ENCODE peak calls at places on chromosomes 11 and 22, in six cellular contexts. One of them, this sample, is unnamed. For H3K36me3 and H3K4me1, the result is how much of the 10 kb centered on the place peaks cover.

GRCh38 chr11:2674681-2675131 is 25.1 kb downstream of the KCNQ1OT1 start:
- DNase-seq in left ventricle myocardium inferior: no peak
- DNase-seq in tibial artery: peak
- DNase-seq in PC-3: no peak
- DNase-seq in effector memory CD4-positive, alpha-beta T cell: no peak
- DNase-seq in heart right ventricle: no peak
- DNase-seq in this sample: no peak

GRCh38 chr11:46338988-46339666 is 8.1 kb upstream of the DGKZ start:
- DNase-seq in effector memory CD4-positive, alpha-beta T cell: no peak
- DNase-seq in PC-3: peak
- DNase-seq in left ventricle myocardium inferior: peak
- DNase-seq in tibial artery: no peak
- DNase-seq in heart right ventricle: peak
- DNase-seq in this sample: no peak

GRCh38 chr11:61337706-61338268 is 4.8 kb downstream of the TKFC start:
- DNase-seq in effector memory CD4-positive, alpha-beta T cell: no peak
- DNase-seq in left ventricle myocardium inferior: no peak
- DNase-seq in PC-3: no peak
- DNase-seq in tibial artery: no peak
- DNase-seq in heart right ventricle: no peak
- DNase-seq in this sample: no peak

GRCh38 chr11:2289350-2289749 is 12.4 kb downstream of the C11orf21 start:
- DNase-seq in PC-3: no peak
- DNase-seq in heart right ventricle: no peak
- DNase-seq in tibial artery: peak
- DNase-seq in left ventricle myocardium inferior: no peak
- DNase-seq in effector memory CD4-positive, alpha-beta T cell: no peak
- DNase-seq in this sample: peak

GRCh38 chr11:69511358-69512015 is 30.0 kb downstream of the LINC01488 start:
- DNase-seq in heart right ventricle: no peak
- DNase-seq in PC-3: no peak
- DNase-seq in effector memory CD4-positive, alpha-beta T cell: no peak
- DNase-seq in left ventricle myocardium inferior: no peak
- DNase-seq in tibial artery: no peak
- DNase-seq in this sample: no peak

GRCh38 chr11:114163231-114163631 is 103.7 kb downstream of the ZBTB16 start:
- DNase-seq in left ventricle myocardium inferior: no peak
- DNase-seq in heart right ventricle: no peak
- DNase-seq in PC-3: peak
- DNase-seq in effector memory CD4-positive, alpha-beta T cell: no peak
- DNase-seq in tibial artery: peak
- DNase-seq in this sample: no peak

GRCh38 chr22:49969751-49970527 is 9.4 kb downstream of the PIM3 start:
- DNase-seq in left ventricle myocardium inferior: peak
- DNase-seq in PC-3: no peak
- DNase-seq in effector memory CD4-positive, alpha-beta T cell: no peak
- DNase-seq in tibial artery: peak
- DNase-seq in heart right ventricle: peak
- DNase-seq in this sample: no peak

GRCh38 chr11:120893431-120894206 is 130.3 kb upstream of the TBCEL start:
- DNase-seq in effector memory CD4-positive, alpha-beta T cell: no peak
- DNase-seq in PC-3: no peak
- DNase-seq in tibial artery: no peak
- DNase-seq in heart right ventricle: no peak
- DNase-seq in left ventricle myocardium inferior: no peak
- DNase-seq in this sample: no peak

GRCh38 chr11:67270256-67271211 is 4.3 kb downstream of the GRK2 start:
- DNase-seq in tibial artery: peak
- DNase-seq in effector memory CD4-positive, alpha-beta T cell: no peak
- DNase-seq in PC-3: no peak
- DNase-seq in left ventricle myocardium inferior: no peak
- DNase-seq in heart right ventricle: peak
- DNase-seq in this sample: no peak

GRCh38 chr22:38504731-38505594 is 1.1 kb downstream of the DDX17 start:
- DNase-seq in tibial artery: peak
- DNase-seq in PC-3: no peak
- DNase-seq in effector memory CD4-positive, alpha-beta T cell: peak
- DNase-seq in heart right ventricle: peak
- DNase-seq in left ventricle myocardium inferior: peak
- DNase-seq in this sample: peak

GRCh38 chr11:65637794-65638317 is at the start of gene SIPA1:
- DNase-seq in tibial artery: peak
- DNase-seq in PC-3: peak
- DNase-seq in heart right ventricle: peak
- DNase-seq in left ventricle myocardium inferior: peak
- DNase-seq in effector memory CD4-positive, alpha-beta T cell: peak
- DNase-seq in this sample: peak

GRCh38 chr11:85823816-85824215 is 12.9 kb upstream of the SYTL2 start:
- DNase-seq in left ventricle myocardium inferior: no peak
- DNase-seq in PC-3: no peak
- DNase-seq in heart right ventricle: no peak
- DNase-seq in tibial artery: no peak
- DNase-seq in effector memory CD4-positive, alpha-beta T cell: peak
- DNase-seq in this sample: peak

GRCh38 chr11:118841469-118842222 is 42.0 kb upstream of the CXCR5 start:
- DNase-seq in heart right ventricle: no peak
- DNase-seq in tibial artery: no peak
- DNase-seq in left ventricle myocardium inferior: no peak
- DNase-seq in effector memory CD4-positive, alpha-beta T cell: peak
- DNase-seq in PC-3: no peak
- DNase-seq in this sample: no peak

GRCh38 chr11:96149743-96150555 is 193.0 kb downstream of the MAML2 start:
- DNase-seq in tibial artery: no peak
- DNase-seq in effector memory CD4-positive, alpha-beta T cell: no peak
- DNase-seq in left ventricle myocardium inferior: no peak
- DNase-seq in PC-3: peak
- DNase-seq in heart right ventricle: no peak
- DNase-seq in this sample: peak

GRCh38 chr11:62602141-62603071 is 741 bp upstream of the MTA2 start:
- DNase-seq in effector memory CD4-positive, alpha-beta T cell: no peak
- DNase-seq in heart right ventricle: peak
- DNase-seq in PC-3: peak
- DNase-seq in tibial artery: peak
- DNase-seq in left ventricle myocardium inferior: peak
- DNase-seq in this sample: peak

GRCh38 chr11:120626791-120627190 is 115.2 kb downstream of the GRIK4 start:
- DNase-seq in PC-3: no peak
- DNase-seq in tibial artery: no peak
- DNase-seq in heart right ventricle: no peak
- DNase-seq in effector memory CD4-positive, alpha-beta T cell: no peak
- DNase-seq in left ventricle myocardium inferior: no peak
- DNase-seq in this sample: no peak

GRCh38 chr11:30488304-30488998 is 97.7 kb downstream of the MPPED2 start:
- DNase-seq in tibial artery: no peak
- DNase-seq in heart right ventricle: no peak
- DNase-seq in effector memory CD4-positive, alpha-beta T cell: no peak
- DNase-seq in PC-3: peak
- DNase-seq in left ventricle myocardium inferior: no peak
- DNase-seq in this sample: peak

DNA sequence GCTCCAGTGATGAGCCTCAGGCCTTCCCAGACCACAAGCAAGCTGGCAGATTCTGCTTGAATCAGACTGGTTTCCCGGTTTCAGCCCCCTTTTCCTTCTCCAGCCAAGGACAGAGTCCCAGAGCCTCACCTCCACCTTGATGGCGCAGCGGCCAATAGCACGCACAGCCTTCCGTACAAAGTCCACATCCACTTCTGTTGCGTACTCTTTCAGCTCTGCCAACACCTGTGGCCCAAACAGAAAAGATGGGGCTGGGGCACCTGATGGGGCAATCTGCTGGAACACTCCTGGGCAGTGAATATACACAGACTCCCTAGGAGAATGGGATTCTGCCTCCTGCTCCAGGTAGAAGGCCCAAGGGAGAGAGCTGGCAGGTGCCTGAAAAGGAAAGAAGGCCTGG is 35.5 kb upstream of the RASL10A start:
- DNase-seq in left ventricle myocardium inferior: no peak
- DNase-seq in effector memory CD4-positive, alpha-beta T cell: no peak
- DNase-seq in tibial artery: no peak
- DNase-seq in heart right ventricle: no peak
- DNase-seq in PC-3: no peak
- DNase-seq in this sample: no peak
- H3K36me3 ChIP-seq in left ventricle myocardium inferior: half or more
- H3K36me3 ChIP-seq in effector memory CD4-positive, alpha-beta T cell: half or more
- H3K36me3 ChIP-seq in tibial artery: half or more
- H3K36me3 ChIP-seq in heart right ventricle: half or more
- H3K36me3 ChIP-seq in PC-3: under half
- H3K36me3 ChIP-seq in this sample: half or more

DNA sequence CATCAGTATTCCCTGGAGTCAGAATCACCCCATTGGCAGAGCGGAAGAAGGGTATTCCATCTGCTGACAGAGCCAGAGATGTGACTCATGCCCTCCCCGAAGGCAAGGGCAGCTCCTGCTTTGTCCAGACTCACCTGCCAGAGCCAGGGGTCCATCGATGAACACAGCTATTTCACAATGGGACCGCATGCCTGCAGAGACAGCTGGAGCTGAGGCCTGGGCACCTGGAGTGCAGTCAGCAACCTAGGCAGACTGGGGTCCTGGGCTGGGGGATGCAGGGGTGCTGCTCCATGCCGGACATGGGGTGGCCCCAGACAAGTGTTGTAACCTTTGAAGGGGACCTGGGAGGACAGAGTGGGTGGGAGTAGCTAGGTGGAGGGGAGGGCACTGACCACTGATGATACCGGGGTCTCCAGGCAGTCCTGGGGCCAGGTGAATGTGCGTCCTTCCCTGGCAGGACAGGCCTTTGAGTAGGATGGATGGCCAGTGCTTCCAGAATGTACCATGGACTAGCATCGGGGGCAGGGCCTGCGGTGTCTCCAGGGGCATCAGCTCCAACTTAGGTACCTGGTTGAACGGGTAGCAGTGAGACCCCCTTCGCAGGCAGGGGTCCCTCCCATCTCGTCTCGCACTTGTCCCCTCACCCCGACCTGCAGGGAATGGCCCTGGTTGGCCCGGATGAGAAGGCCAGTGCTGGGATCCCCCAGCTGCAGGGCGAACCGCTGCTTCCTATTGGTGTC is 1.7 kb downstream of the TRPT1 start:
- DNase-seq in heart right ventricle: no peak
- DNase-seq in PC-3: peak
- DNase-seq in tibial artery: no peak
- DNase-seq in left ventricle myocardium inferior: no peak
- DNase-seq in effector memory CD4-positive, alpha-beta T cell: no peak
- DNase-seq in this sample: peak
- H3K27ac ChIP-seq in heart right ventricle: no peak
- H3K27ac ChIP-seq in PC-3: no peak
- H3K27ac ChIP-seq in tibial artery: no peak
- H3K27ac ChIP-seq in left ventricle myocardium inferior: peak
- H3K27ac ChIP-seq in effector memory CD4-positive, alpha-beta T cell: no peak
- H3K27ac ChIP-seq in this sample: no peak

GRCh38 chr11:893008-893654 is 17.5 kb downstream of the CHID1 start:
- DNase-seq in heart right ventricle: no peak
- DNase-seq in left ventricle myocardium inferior: no peak
- DNase-seq in effector memory CD4-positive, alpha-beta T cell: no peak
- DNase-seq in tibial artery: no peak
- DNase-seq in PC-3: no peak
- DNase-seq in this sample: no peak
- H3K4me1 ChIP-seq in heart right ventricle: under half
- H3K4me1 ChIP-seq in left ventricle myocardium inferior: under half
- H3K4me1 ChIP-seq in effector memory CD4-positive, alpha-beta T cell: under half
- H3K4me1 ChIP-seq in tibial artery: under half
- H3K4me1 ChIP-seq in PC-3: under half
- H3K4me1 ChIP-seq in this sample: under half

GRCh38 chr11:57699813-57700212 is 12.2 kb downstream of the MED19 start:
- DNase-seq in left ventricle myocardium inferior: no peak
- DNase-seq in effector memory CD4-positive, alpha-beta T cell: no peak
- DNase-seq in PC-3: no peak
- DNase-seq in heart right ventricle: no peak
- DNase-seq in tibial artery: no peak
- DNase-seq in this sample: no peak

GRCh38 chr11:57704932-57705331 is 7.1 kb downstream of the MED19 start:
- DNase-seq in PC-3: no peak
- DNase-seq in heart right ventricle: no peak
- DNase-seq in left ventricle myocardium inferior: no peak
- DNase-seq in tibial artery: no peak
- DNase-seq in effector memory CD4-positive, alpha-beta T cell: no peak
- DNase-seq in this sample: no peak

GRCh38 chr11:57698843-57699365 is 13.1 kb downstream of the MED19 start:
- DNase-seq in PC-3: no peak
- DNase-seq in effector memory CD4-positive, alpha-beta T cell: no peak
- DNase-seq in left ventricle myocardium inferior: no peak
- DNase-seq in heart right ventricle: no peak
- DNase-seq in tibial artery: no peak
- DNase-seq in this sample: no peak

GRCh38 chr11:57703341-57703740 is 8.7 kb downstream of the MED19 start:
- DNase-seq in PC-3: no peak
- DNase-seq in tibial artery: no peak
- DNase-seq in effector memory CD4-positive, alpha-beta T cell: no peak
- DNase-seq in heart right ventricle: no peak
- DNase-seq in left ventricle myocardium inferior: no peak
- DNase-seq in this sample: no peak

GRCh38 chr11:57700425-57700824 is 11.6 kb downstream of the MED19 start:
- DNase-seq in PC-3: no peak
- DNase-seq in left ventricle myocardium inferior: no peak
- DNase-seq in heart right ventricle: no peak
- DNase-seq in tibial artery: no peak
- DNase-seq in effector memory CD4-positive, alpha-beta T cell: no peak
- DNase-seq in this sample: no peak
- H3K36me3 ChIP-seq in PC-3: half or more
- H3K36me3 ChIP-seq in left ventricle myocardium inferior: half or more
- H3K36me3 ChIP-seq in heart right ventricle: half or more
- H3K36me3 ChIP-seq in tibial artery: half or more
- H3K36me3 ChIP-seq in effector memory CD4-positive, alpha-beta T cell: half or more
- H3K36me3 ChIP-seq in this sample: half or more

GRCh38 chr11:128105511-128105910 is 481.8 kb downstream of the ETS1 start:
- DNase-seq in left ventricle myocardium inferior: no peak
- DNase-seq in heart right ventricle: no peak
- DNase-seq in tibial artery: no peak
- DNase-seq in PC-3: no peak
- DNase-seq in effector memory CD4-positive, alpha-beta T cell: no peak
- DNase-seq in this sample: no peak

GRCh38 chr11:128103278-128103873 is 484.0 kb downstream of the ETS1 start:
- DNase-seq in heart right ventricle: no peak
- DNase-seq in effector memory CD4-positive, alpha-beta T cell: no peak
- DNase-seq in PC-3: no peak
- DNase-seq in tibial artery: no peak
- DNase-seq in left ventricle myocardium inferior: no peak
- DNase-seq in this sample: no peak

GRCh38 chr11:128105950-128106349 is 481.4 kb downstream of the ETS1 start:
- DNase-seq in effector memory CD4-positive, alpha-beta T cell: no peak
- DNase-seq in left ventricle myocardium inferior: no peak
- DNase-seq in heart right ventricle: no peak
- DNase-seq in PC-3: no peak
- DNase-seq in tibial artery: no peak
- DNase-seq in this sample: no peak
- H3K27ac ChIP-seq in effector memory CD4-positive, alpha-beta T cell: no peak
- H3K27ac ChIP-seq in left ventricle myocardium inferior: no peak
- H3K27ac ChIP-seq in heart right ventricle: no peak
- H3K27ac ChIP-seq in PC-3: no peak
- H3K27ac ChIP-seq in tibial artery: no peak
- H3K27ac ChIP-seq in this sample: no peak